ENCODE peak calls at places on chromosomes 11 and 22, in six cellular contexts. U is neuronal stem cell, W is H9, X is IMR-90, M is trophoblast cell, J is H1. B is an unnamed sample.

GRCh38 chr11:2779981-2780849 is 80.4 kb upstream of the KCNQ1OT1 start:
- DNase-seq in X (no peak), J (no peak), W (peak; percentile 28), U (no peak), M (no peak), B (no peak)

GRCh38 chr11:33620423-33621120 is 80.1 kb downstream of the C11orf91 start:
- DNase-seq in M (no peak), J (no peak), X (peak; percentile 87), U (no peak), W (no peak), B (no peak)

GRCh38 chr11:203056-203944 is 3.9 kb downstream of the BET1L start:
- DNase-seq in J (no peak), X (no peak), U (no peak), M (no peak), W (no peak), B (no peak)

GRCh38 chr22:37455896-37456295 is 28.6 kb upstream of the ELFN2 start:
- DNase-seq in X (peak; percentile 12), M (no peak), U (no peak), J (no peak), W (no peak), B (peak; percentile 56)

GRCh38 chr11:88042238-88043032 is 132.8 kb downstream of the RAB38 start:
- DNase-seq in J (no peak), U (no peak), W (no peak), X (no peak), M (no peak), B (no peak)

GRCh38 chr22:28027453-28028448 is 108.7 kb upstream of the PITPNB start:
- DNase-seq in X (no peak), U (no peak), W (no peak), J (no peak), M (no peak), B (no peak)

GRCh38 chr11:110856993-110857812 is 145.0 kb upstream of the ARHGAP20 start:
- DNase-seq in M (no peak), W (no peak), J (no peak), U (no peak), X (peak; percentile 61), B (no peak)

GRCh38 chr11:85961930-85962363 is 106.8 kb downstream of the CCDC83 start:
- DNase-seq in U (no peak), J (no peak), W (no peak), X (peak; percentile 67), M (no peak), B (no peak)

GRCh38 chr11:67345949-67346819 is 7.2 kb downstream of the POLD4 start:
- DNase-seq in M (peak; percentile 38), U (no peak), J (no peak), X (peak; percentile 58), W (no peak), B (peak; percentile 61)

GRCh38 chr22:48837341-48837935 is 990.2 kb downstream of the BRD1 start:
- DNase-seq in U (no peak), W (no peak), J (no peak), X (no peak), M (no peak), B (no peak)

GRCh38 chr22:37254206-37254866 is 10.3 kb upstream of the RAC2 start:
- DNase-seq in X (peak; percentile 79), J (no peak), W (no peak), U (no peak), M (no peak), B (peak; percentile 72)

GRCh38 chr11:44702897-44703296 is 23.9 kb upstream of the TSPAN18 start:
- DNase-seq in X (no peak), M (no peak), W (no peak), U (no peak), J (no peak), B (peak; percentile 19)

DNA sequence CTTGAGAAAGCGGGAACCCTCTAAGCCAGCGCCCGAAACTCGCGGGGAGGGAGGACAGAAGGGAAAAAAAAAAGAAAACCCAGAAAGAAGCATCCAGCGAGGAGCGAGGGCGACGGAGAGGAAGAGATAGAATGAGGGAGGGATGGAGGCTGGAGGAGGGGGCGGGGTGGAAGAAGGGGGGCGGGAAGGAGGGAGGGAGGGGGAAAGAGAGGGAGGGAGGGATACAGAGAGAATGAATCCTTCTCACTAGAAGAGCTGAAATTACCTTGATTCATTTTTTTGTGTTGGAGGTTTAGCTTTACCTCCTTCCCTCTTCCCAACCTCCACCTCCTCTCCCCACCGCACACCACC is 19.3 kb upstream of the BDNF start:
- DNase-seq in W (no peak), U (no peak), M (no peak), J (no peak), X (no peak), B (no peak)
- H3K9ac ChIP-seq in W (peak overlapping the region; percentile 79), U (peak overlapping the region; percentile 32), M (no peak overlapping the region), J (peak overlapping the region; percentile 80), X (peak overlapping the region; percentile 96), B (peak overlapping the region; percentile 91)

DNA sequence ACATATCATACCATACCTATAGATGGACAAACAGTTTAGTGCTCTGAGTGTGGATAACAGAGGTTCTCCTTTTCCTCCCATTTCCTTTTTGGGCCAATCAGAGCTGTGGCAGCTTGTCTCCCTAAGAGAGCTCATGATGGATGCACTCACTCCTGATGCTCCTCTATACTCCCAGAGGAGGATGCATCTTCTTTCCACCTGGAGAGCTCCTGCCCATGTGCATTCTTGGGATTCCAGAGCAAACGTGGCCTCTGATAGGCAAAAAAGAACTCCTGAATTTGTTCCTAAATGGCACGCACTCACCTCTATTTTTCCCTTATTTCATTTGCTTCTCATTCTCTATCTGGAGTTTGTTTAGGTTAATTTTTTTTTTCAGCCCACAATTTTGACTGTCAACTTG is 2.9 kb downstream of the MRGPRX3 start:
- DNase-seq in U (no peak), W (peak; percentile 34), M (no peak), J (no peak), X (no peak), B (no peak)
- H3K14ac ChIP-seq in U (no peak overlapping the region), W (no peak overlapping the region), M (no peak overlapping the region), J (no peak overlapping the region), X (no peak overlapping the region), B (no peak overlapping the region)

GRCh38 chr11:92225206-92225562 is 566 bp downstream of the FAT3 start:
- DNase-seq in J (no peak), X (no peak), M (no peak), U (peak; percentile 33), W (no peak), B (no peak)

GRCh38 chr11:92222701-92223100 is 1.9 kb upstream of the FAT3 start:
- DNase-seq in X (no peak), U (no peak), J (no peak), W (no peak), M (no peak), B (no peak)

GRCh38 chr11:92226331-92227232 is 2.0 kb downstream of the FAT3 start:
- DNase-seq in U (peak; percentile 70), M (no peak), J (no peak), X (no peak), W (peak; percentile 77), B (no peak)

GRCh38 chr11:92225563-92226308 is 1.1 kb downstream of the FAT3 start:
- DNase-seq in W (peak; percentile 64), U (peak; percentile 60), X (no peak), M (no peak), J (no peak), B (peak; percentile 5)

GRCh38 chr11:92224394-92225205 is at the start of gene FAT3:
- DNase-seq in J (no peak), X (peak; percentile 41), U (peak; percentile 81), W (peak; percentile 67), M (peak; percentile 10), B (peak; percentile 52)
- H3K9ac ChIP-seq in J (peak within 1 kb of the TSS; percentile 65), X (no peak within 1 kb of the TSS), U (peak within 1 kb of the TSS; percentile 96), W (peak within 1 kb of the TSS; percentile 39), M (no peak within 1 kb of the TSS), B (peak within 1 kb of the TSS; percentile 59)

DNA sequence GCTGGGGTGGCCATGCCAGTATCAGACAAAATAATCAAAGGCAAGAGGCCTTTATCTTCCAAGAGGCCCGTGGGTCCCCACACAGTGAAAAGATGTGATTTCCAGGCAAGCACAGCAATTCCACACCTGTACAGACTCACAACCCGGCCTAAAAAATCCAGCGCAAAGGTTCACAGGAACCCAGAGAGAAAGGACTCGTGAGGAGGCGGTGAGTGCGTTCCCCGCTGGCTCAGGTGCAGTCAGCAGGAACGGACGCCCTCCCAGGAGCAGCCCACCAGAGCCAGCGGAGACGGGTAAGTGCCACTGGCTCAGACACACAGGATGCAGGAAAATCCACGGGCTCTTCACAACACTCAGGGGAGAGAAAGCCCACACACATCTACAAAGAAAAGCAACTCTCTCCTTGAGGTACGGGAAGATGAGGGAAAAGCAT is 4.4 kb downstream of the TOLLIP start:
- DNase-seq in U (no peak), W (peak; percentile 14), J (no peak), X (no peak), M (no peak), B (no peak)
- H3K14ac ChIP-seq in U (no peak overlapping the region), W (no peak overlapping the region), J (no peak overlapping the region), X (no peak overlapping the region), M (no peak overlapping the region), B (no peak overlapping the region)

DNA sequence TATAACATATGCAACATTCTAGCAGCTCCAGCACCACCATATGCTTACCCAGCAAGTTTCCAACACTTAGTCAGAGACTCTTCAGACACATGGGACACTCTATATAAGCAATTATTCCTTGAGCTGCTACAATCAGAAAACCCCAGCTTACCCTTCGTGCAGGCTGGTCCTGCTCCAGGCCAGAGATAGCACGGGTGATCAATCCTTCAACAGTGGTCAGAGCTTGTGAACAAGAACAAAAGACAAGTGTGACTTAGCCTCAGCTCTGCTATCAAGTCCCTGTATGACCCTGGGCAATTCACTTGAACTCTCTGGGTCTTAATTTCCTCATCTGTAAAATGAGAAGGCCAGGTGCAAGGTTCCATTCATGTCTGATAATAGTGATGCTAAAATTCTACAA is 1.5 kb downstream of the ZPR1 start:
- DNase-seq in U (no peak), X (no peak), M (no peak), W (no peak), J (no peak), B (no peak)
- H3K9ac ChIP-seq in U (no peak overlapping the region), X (no peak overlapping the region), M (no peak overlapping the region), W (no peak overlapping the region), J (no peak overlapping the region), B (peak overlapping the region; percentile 91)

GRCh38 chr11:36339899-36340298 is 43.8 kb downstream of the PRR5L start:
- DNase-seq in W (no peak), J (no peak), U (no peak), M (no peak), X (no peak), B (no peak)
- H3K14ac ChIP-seq in W (no peak overlapping the region), J (no peak overlapping the region), U (no peak overlapping the region), M (no peak overlapping the region), X (no peak overlapping the region), B (no peak overlapping the region)

GRCh38 chr11:69437876-69438205 is 43.6 kb upstream of the LINC01488 start:
- DNase-seq in M (no peak), X (no peak), U (no peak), W (no peak), J (no peak), B (no peak)
- H3K9ac ChIP-seq in M (no peak overlapping the region), X (no peak overlapping the region), U (no peak overlapping the region), W (no peak overlapping the region), J (no peak overlapping the region), B (no peak overlapping the region)

GRCh38 chr11:134223066-134223465 is 701 bp downstream of the NCAPD3 start:
- DNase-seq in W (no peak), U (no peak), M (peak; percentile 20), X (no peak), J (no peak), B (no peak)
- H3K14ac ChIP-seq in W (no peak overlapping the region), U (no peak overlapping the region), M (no peak overlapping the region), X (no peak overlapping the region), J (no peak overlapping the region), B (no peak overlapping the region)

GRCh38 chr11:121535122-121535796 is 82.5 kb upstream of the SORL1-AS1 start:
- DNase-seq in W (no peak), U (no peak), X (peak; percentile 29), M (no peak), J (no peak), B (no peak)
- H3K9ac ChIP-seq in W (no peak overlapping the region), U (no peak overlapping the region), X (no peak overlapping the region), M (no peak overlapping the region), J (no peak overlapping the region), B (no peak overlapping the region)